ENCODE peak calls at places on chromosome 11, in four cellular contexts. R is GM12878, U is K562, G is HepG2. F is an unnamed sample.

GRCh38 chr11:72824020-72824419 is 9.8 kb downstream of the ATG16L2 start:
- DNase-seq in G (no peak), R (no peak), U (no peak), F (no peak)

GRCh38 chr11:67680701-67681472 is 6.5 kb upstream of the ALDH3B2 start:
- DNase-seq in U (no peak), R (no peak), G (no peak), F (no peak)

GRCh38 chr11:44507896-44508440 is 57.5 kb upstream of the CD82 start:
- DNase-seq in G (no peak), U (no peak), R (no peak), F (no peak)

GRCh38 chr11:45337583-45338360 is 51.6 kb upstream of the SYT13 start:
- DNase-seq in G (no peak), U (no peak), R (no peak), F (no peak)

GRCh38 chr11:63613517-63614135 is 607 bp downstream of the PLAAT3 start:
- DNase-seq in G (no peak), R (no peak), U (peak; percentile 32), F (no peak)

GRCh38 chr11:30879322-30880020 is 293.3 kb upstream of the MPPED2 start:
- DNase-seq in G (no peak), U (no peak), R (no peak), F (no peak)

GRCh38 chr11:130122141-130122575 is 37.4 kb upstream of the ST14 start:
- DNase-seq in G (no peak), R (no peak), U (no peak), F (no peak)

GRCh38 chr11:13141731-13142724 is 132.9 kb downstream of the RASSF10 start:
- DNase-seq in G (no peak), U (no peak), R (no peak), F (no peak)

GRCh38 chr11:14042686-14043440 is 80.3 kb downstream of the SPON1 start:
- DNase-seq in R (no peak), U (no peak), G (no peak), F (no peak)

GRCh38 chr11:60338053-60338452 is 11.0 kb downstream of the MS4A6E start:
- DNase-seq in R (no peak), U (no peak), G (no peak), F (no peak)

GRCh38 chr11:5815534-5815933 is 6.8 kb downstream of the OR52N2 start:
- DNase-seq in R (no peak), G (no peak), U (no peak), F (no peak)

GRCh38 chr11:8233691-8234424 is 29.8 kb downstream of the LMO1 start:
- DNase-seq in R (no peak), G (no peak), U (no peak), F (no peak)

GRCh38 chr11:110518809-110519514 is 89.2 kb downstream of the FDX1 start:
- DNase-seq in R (no peak), G (no peak), U (no peak), F (no peak)

GRCh38 chr11:11909727-11910126 is 68.0 kb downstream of the USP47 start:
- DNase-seq in G (no peak), R (no peak), U (no peak), F (no peak)
- TF ChIP-seq FOXK2 in G (no peak), R (no peak), U (no peak), F (no peak)

DNA sequence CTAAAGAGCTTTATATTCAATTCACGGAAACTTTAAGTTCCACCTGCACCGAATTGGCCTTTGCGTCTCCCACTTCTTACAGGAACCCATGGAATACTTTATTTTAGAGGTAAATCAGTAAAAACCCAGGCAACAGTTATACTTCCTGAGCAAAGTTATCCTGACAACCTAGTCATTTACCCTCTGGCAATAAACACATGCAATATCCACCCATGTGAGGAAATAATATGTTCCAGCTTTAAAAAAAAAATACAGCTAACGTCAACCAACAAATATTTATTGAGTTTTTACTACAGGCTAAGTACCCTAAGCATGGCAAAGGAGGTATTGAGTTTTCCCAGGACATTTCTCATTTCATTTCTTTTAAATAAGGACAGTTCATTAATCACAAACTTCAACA is 38.3 kb upstream of the CCDC34 start:
- DNase-seq in U (no peak), R (no peak), G (no peak), F (no peak)
- TF ChIP-seq FOXK2 in U (no peak), R (no peak), G (no peak), F (no peak)

DNA sequence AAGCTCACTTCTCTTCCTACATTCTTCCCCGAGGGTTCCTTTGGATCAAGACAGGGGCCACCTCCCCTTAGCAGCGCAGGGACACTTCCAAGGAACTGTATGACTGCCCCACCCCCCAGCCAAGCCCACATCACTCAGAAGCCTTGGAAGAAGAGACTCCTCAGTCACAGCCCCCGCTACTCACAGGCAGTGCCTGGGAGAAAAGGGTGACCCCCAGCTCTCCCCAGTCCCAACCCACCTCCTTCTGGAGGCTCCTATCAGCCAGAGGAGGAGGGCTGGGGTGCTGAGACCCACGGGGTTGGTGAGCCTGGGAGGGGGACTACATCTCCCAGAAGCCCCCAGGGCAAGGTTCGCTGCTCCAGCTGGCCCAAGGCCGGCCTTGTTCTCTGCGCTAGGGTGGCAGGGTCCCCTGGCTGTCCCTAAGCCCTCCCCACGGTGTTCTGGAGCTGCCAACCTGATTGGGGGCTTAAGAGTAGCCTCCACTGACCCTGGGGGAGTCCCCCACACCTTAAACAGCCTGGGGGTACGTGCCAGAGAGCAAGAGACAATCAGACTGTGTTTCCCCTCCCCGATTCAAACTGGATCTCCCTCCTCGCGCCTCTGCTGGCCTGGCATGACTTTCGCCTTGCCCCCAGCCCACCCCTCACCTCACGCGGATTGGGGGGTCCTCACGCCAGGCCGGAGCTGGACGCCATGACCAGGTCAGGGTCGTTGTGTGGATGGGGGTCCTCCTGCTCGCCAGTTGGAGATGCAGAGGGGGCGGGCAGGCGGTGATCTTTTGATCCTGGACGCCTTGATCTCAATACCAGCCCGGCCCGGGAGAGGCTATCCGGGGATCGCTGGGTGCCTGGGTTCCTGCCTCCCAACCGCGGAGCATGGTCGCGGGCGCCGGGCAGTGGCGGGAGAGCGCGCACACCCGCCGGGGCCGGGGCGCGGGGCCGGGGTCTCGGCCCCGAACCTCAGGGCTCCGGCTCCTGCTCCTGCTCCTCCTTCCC is 838 bp downstream of the BCL9L start:
- DNase-seq in R (no peak), U (peak; percentile 57), G (no peak), F (peak; percentile 66)
- TF ChIP-seq FOXK2 in R (no peak), U (no peak), G (no peak), F (no peak)

GRCh38 chr11:10293423-10294288 is at the start of gene SBF2:
- DNase-seq in U (peak; percentile 91), R (no peak), G (peak; percentile 69), F (peak; percentile 85)

GRCh38 chr11:10289765-10290420 is 4.1 kb downstream of the SBF2 start:
- DNase-seq in G (no peak), R (no peak), U (no peak), F (no peak)

GRCh38 chr11:10298342-10298741 is 4.3 kb upstream of the SBF2 start:
- DNase-seq in R (peak; percentile 66), G (peak; percentile 42), U (no peak), F (no peak)

GRCh38 chr11:10295056-10295901 is 1.3 kb upstream of the SBF2 start:
- DNase-seq in R (no peak), G (no peak), U (no peak), F (no peak)

GRCh38 chr11:10294289-10294953 is 402 bp upstream of the SBF2 start:
- DNase-seq in U (no peak), R (no peak), G (no peak), F (peak; percentile 45)
- TF ChIP-seq FOXK2 in U (no peak), R (no peak), G (peak; percentile 42), F (no peak)

GRCh38 chr11:31977343-31977742 is 113.5 kb upstream of the RCN1 start:
- DNase-seq in U (no peak), R (no peak), G (no peak), F (no peak)
- TF ChIP-seq FOXK2 in U (no peak), R (no peak), G (no peak), F (no peak)